ENCODE peak calls at places on chromosomes 13 and 19, in eight cellular contexts. K is SK-N-SH, U is fibroblast of lung, I is neuronal stem cell, P is neural progenitor cell, L is mesendoderm, N is mesenchymal stem cell, T is GM23248. Q is an unnamed sample.
A peak's percentile ranks its signal among the peaks of the same experiment; 100 is the strongest.

GRCh38 chr19:39319892-39320168 is 833 bp downstream of the LRFN1 start:
- DNase-seq in N (no peak), K (peak; percentile 76), L (no peak), U (no peak), I (no peak), T (no peak), P (no peak), Q (no peak)

GRCh38 chr13:103199380-103200088 is 133.3 kb upstream of the SLC10A2 start:
- DNase-seq in N (no peak), P (no peak), U (no peak), T (no peak), I (no peak), K (no peak), L (no peak), Q (no peak)

GRCh38 chr19:13839938-13840750 is 36.8 kb upstream of the NANOS3 start:
- DNase-seq in K (no peak), I (no peak), U (no peak), T (peak; percentile 94), P (no peak), N (peak; percentile 87), L (no peak), Q (peak; percentile 94)

GRCh38 chr19:49684251-49684982 is 5.0 kb upstream of the ADM5 start:
- DNase-seq in L (peak; percentile 39), T (peak; percentile 47), P (peak; percentile 42), N (no peak), I (no peak), K (peak; percentile 68), U (no peak), Q (no peak)

GRCh38 chr13:73556902-73557301 is 498.1 kb downstream of the KLF5 start:
- DNase-seq in P (no peak), T (no peak), I (no peak), U (no peak), N (no peak), L (no peak), K (no peak), Q (no peak)

GRCh38 chr19:51198641-51199040 is 26.2 kb upstream of the CD33 start:
- DNase-seq in K (no peak), L (no peak), I (no peak), U (no peak), N (no peak), P (no peak), T (no peak), Q (no peak)

GRCh38 chr13:40657307-40657706 is 9.1 kb downstream of the FOXO1 start:
- DNase-seq in U (no peak), L (no peak), P (no peak), K (no peak), N (no peak), T (no peak), I (no peak), Q (no peak)

GRCh38 chr13:98992355-98992754 is 14.5 kb upstream of the DOCK9 start:
- DNase-seq in N (no peak), K (no peak), T (no peak), L (no peak), I (no peak), P (no peak), U (no peak), Q (no peak)

GRCh38 chr13:111939285-111940278 is 127.4 kb upstream of the SOX1 start:
- DNase-seq in K (no peak), U (no peak), N (no peak), L (no peak), I (no peak), P (no peak), T (no peak), Q (no peak)

GRCh38 chr13:42078113-42078769 is 29.8 kb downstream of the DGKH start:
- DNase-seq in L (peak; percentile 63), K (peak; percentile 20), P (peak; percentile 23), N (no peak), T (no peak), I (no peak), U (no peak), Q (no peak)

GRCh38 chr13:45678282-45678681 is 23.8 kb upstream of the CBY2 start:
- DNase-seq in K (no peak), P (peak; percentile 21), N (no peak), I (peak; percentile 8), T (no peak), L (peak; percentile 78), U (no peak), Q (no peak)

GRCh38 chr13:95301947-95302386 is 716 bp upstream of the ABCC4 start:
- DNase-seq in L (peak; percentile 89), U (peak; percentile 50), P (peak; percentile 61), T (no peak), K (peak; percentile 79), N (peak; percentile 82), I (peak; percentile 51), Q (no peak)

GRCh38 chr19:55447421-55448174 is 4.5 kb upstream of the SHISA7 start:
- DNase-seq in I (no peak), L (peak; percentile 62), N (peak; percentile 35), K (peak; percentile 78), P (peak; percentile 68), U (peak; percentile 20), T (peak; percentile 82), Q (no peak)

GRCh38 chr19:56727731-56728130 is 56.2 kb upstream of the ZNF835 start:
- DNase-seq in P (no peak), T (no peak), U (no peak), K (no peak), N (no peak), L (peak; percentile 18), I (peak; percentile 14), Q (no peak)

GRCh38 chr13:33611016-33611805 is 206.7 kb upstream of the RFC3 start:
- DNase-seq in L (no peak), P (peak; percentile 81), U (peak; percentile 88), N (no peak), I (peak; percentile 38), K (no peak), T (no peak), Q (peak; percentile 85)

GRCh38 chr19:49589391-49589790 is 1.6 kb upstream of the PRR12 start:
- DNase-seq in U (no peak), I (no peak), K (no peak), L (no peak), T (no peak), N (no peak), P (no peak), Q (no peak)

GRCh38 chr13:98198683-98199082 is 21.6 kb upstream of the RNF113B start:
- DNase-seq in U (no peak), P (no peak), I (no peak), T (no peak), L (no peak), K (no peak), N (no peak), Q (no peak)

GRCh38 chr19:40585677-40586422 is 9.2 kb downstream of the SHKBP1 start:
- DNase-seq in L (no peak), U (no peak), T (peak; percentile 70), I (no peak), P (no peak), N (no peak), K (no peak), Q (no peak)

GRCh38 chr13:114015608-114016295 is 41.9 kb upstream of the C13orf46 start:
- DNase-seq in T (peak; percentile 86), P (no peak), U (peak; percentile 84), L (no peak), N (no peak), K (no peak), I (no peak), Q (no peak)
- H3K9ac ChIP-seq in T (peak overlapping the region; percentile 8), P (no peak overlapping the region), U (no peak overlapping the region), L (no peak overlapping the region), N (peak overlapping the region; percentile 72), K (no peak overlapping the region), I (peak overlapping the region; percentile 44), Q (no peak overlapping the region)

GRCh38 chr13:24272452-24273161 is 36.8 kb upstream of the C1QTNF9 start:
- DNase-seq in U (no peak), K (peak; percentile 44), L (no peak), T (no peak), P (no peak), I (no peak), N (no peak), Q (no peak)
- H3K27ac ChIP-seq in U (peak overlapping the region; percentile 74), K (peak overlapping the region; percentile 89), L (no peak overlapping the region), T (peak overlapping the region; percentile 51), P (no peak overlapping the region), I (no peak overlapping the region), N (peak overlapping the region; percentile 91), Q (peak overlapping the region; percentile 80)

GRCh38 chr13:44668707-44669106 is 92.6 kb upstream of the TSC22D1 start:
- DNase-seq in I (no peak), N (peak; percentile 50), U (peak; percentile 56), P (no peak), T (peak; percentile 63), K (no peak), L (no peak), Q (no peak)
- H3K4me3 ChIP-seq in I (no peak overlapping the region), N (no peak overlapping the region), U (no peak overlapping the region), P (no peak overlapping the region), T (peak overlapping the region; percentile 55), K (peak overlapping the region; percentile 35), L (no peak overlapping the region), Q (no peak overlapping the region)

GRCh38 chr19:32373614-32374295 is 28.3 kb downstream of the ZNF507 start:
- DNase-seq in N (peak; percentile 99), U (peak; percentile 99), L (peak; percentile 92), I (no peak), T (peak; percentile 99), P (no peak), K (no peak), Q (no peak)
- H3K9ac ChIP-seq in N (peak overlapping the region; percentile 43), U (no peak overlapping the region), L (no peak overlapping the region), I (no peak overlapping the region), T (peak overlapping the region; percentile 38), P (no peak overlapping the region), K (peak overlapping the region; percentile 47), Q (no peak overlapping the region)

GRCh38 chr19:3142292-3142670 is 6.4 kb downstream of the GNA15 start:
- DNase-seq in N (peak; percentile 88), P (no peak), L (no peak), T (peak; percentile 98), K (no peak), I (no peak), U (peak; percentile 77), Q (no peak)
- H3K27ac ChIP-seq in N (no peak overlapping the region), P (no peak overlapping the region), L (no peak overlapping the region), T (peak overlapping the region; percentile 94), K (no peak overlapping the region), I (no peak overlapping the region), U (peak overlapping the region; percentile 94), Q (peak overlapping the region; percentile 76)